ENCODE peak calls at places on chromosomes 12 and 14, in five cellular contexts. C is substantia nigra, H is NCI-H2171 treated with DMSO at 0.1 percent for 48 hours, X is NCI-H1105, L is GDM1. N is an unnamed sample.

GRCh38 chr14:100213956-100214767 is 24.8 kb upstream of the YY1 start:
- DNase-seq in C (peak; percentile 35), X (peak; percentile 97), H (peak; percentile 94), L (peak; percentile 88), N (peak; percentile 68)

GRCh38 chr12:132345555-132346200 is 16.3 kb upstream of the GALNT9 start:
- DNase-seq in L (no peak), H (no peak), C (no peak), X (no peak), N (no peak)

GRCh38 chr12:45966486-45966885 is 23.9 kb downstream of the SCAF11 start:
- DNase-seq in H (no peak), L (no peak), C (no peak), X (no peak), N (no peak)

GRCh38 chr14:28760431-28760996 is 6.1 kb upstream of the FOXG1 start:
- DNase-seq in C (no peak), H (no peak), X (no peak), L (no peak), N (no peak)

GRCh38 chr14:23861666-23862065 is 91.9 kb upstream of the DHRS4 start:
- DNase-seq in C (no peak), X (no peak), L (no peak), H (peak; percentile 52), N (no peak)

GRCh38 chr14:57060276-57060956 is 208.3 kb downstream of the EXOC5 start:
- DNase-seq in H (peak; percentile 41), X (no peak), L (no peak), C (no peak), N (no peak)

GRCh38 chr12:14258468-14258947 is 107.0 kb upstream of the ATF7IP start:
- DNase-seq in L (no peak), X (no peak), H (no peak), C (no peak), N (no peak)

GRCh38 chr12:24860546-24860945 is 88.4 kb downstream of the BCAT1 start:
- DNase-seq in H (no peak), L (no peak), C (no peak), X (no peak), N (no peak)

GRCh38 chr14:94584591-94585280 is 3.5 kb downstream of the SERPINA5 start:
- DNase-seq in H (no peak), C (no peak), L (no peak), X (no peak), N (no peak)

GRCh38 chr12:75505706-75506312 is 5.6 kb downstream of the KRR1 start:
- DNase-seq in X (no peak), C (no peak), L (no peak), H (peak; percentile 25), N (peak; percentile 19)

GRCh38 chr12:116547955-116548471 is 11.2 kb upstream of the MAP1LC3B2 start:
- DNase-seq in H (no peak), X (no peak), L (peak; percentile 92), C (no peak), N (no peak)

GRCh38 chr14:60093088-60093487 is 1.4 kb downstream of the PCNX4 start:
- DNase-seq in C (no peak), X (no peak), L (no peak), H (no peak), N (no peak)

GRCh38 chr14:76257111-76257803 is 105.5 kb downstream of the GPATCH2L start:
- DNase-seq in X (no peak), C (no peak), L (no peak), H (no peak), N (no peak)

GRCh38 chr14:78530078-78530477 is 359.9 kb downstream of the NRXN3 start:
- DNase-seq in H (no peak), L (no peak), X (no peak), C (no peak), N (no peak)

GRCh38 chr14:71309756-71310155 is 402.5 kb downstream of the PCNX1 start:
- DNase-seq in C (no peak), H (no peak), L (no peak), X (no peak), N (no peak)

GRCh38 chr14:48703728-48704467 is 882.3 kb downstream of the RPS29 start:
- DNase-seq in L (no peak), X (peak; percentile 4), C (no peak), H (no peak), N (no peak)

GRCh38 chr12:102753802-102754201 is 163.2 kb downstream of the PAH start:
- DNase-seq in C (no peak), X (no peak), H (no peak), L (no peak), N (no peak)

GRCh38 chr14:103143535-103143934 is 20.3 kb downstream of the TNFAIP2 start:
- DNase-seq in H (no peak), C (no peak), L (no peak), X (no peak), N (no peak)

GRCh38 chr12:106282457-106283097 is 20.0 kb upstream of the TCP11L2 start:
- DNase-seq in C (no peak), L (peak; percentile 16), H (peak; percentile 56), X (peak; percentile 27), N (no peak)

GRCh38 chr12:46555379-46555778 is 182.8 kb upstream of the SLC38A2 start:
- DNase-seq in H (no peak), C (no peak), X (no peak), L (no peak), N (no peak)

GRCh38 chr12:131275824-131276223 is 322.1 kb downstream of the ADGRD1 start:
- DNase-seq in X (no peak), C (no peak), H (no peak), L (no peak), N (no peak)

GRCh38 chr14:90739318-90740077 is 76.7 kb downstream of the TTC7B start:
- DNase-seq in H (peak; percentile 51), L (no peak), X (no peak), C (no peak), N (no peak)

GRCh38 chr12:65509953-65510352 is 231.5 kb downstream of the MSRB3 start:
- DNase-seq in C (no peak), X (no peak), H (no peak), L (no peak), N (no peak)

GRCh38 chr14:49907186-49907585 is 14.3 kb downstream of the ARF6 start:
- DNase-seq in L (no peak), X (no peak), C (no peak), H (peak; percentile 21), N (no peak)

GRCh38 chr12:62292761-62293446 is 32.7 kb downstream of the USP15 start:
- DNase-seq in L (no peak), C (no peak), H (no peak), X (no peak), N (no peak)